ENCODE peak calls at places on chromosomes 12 and 14, in five cellular contexts. X is aorta, R is mesendoderm, S is psoas muscle, U is HCT116. V is an unnamed sample.

GRCh38 chr14:56821177-56821576 is 10.9 kb upstream of the OTX2 start:
- DNase-seq in R (no peak), S (no peak), U (no peak), X (no peak), V (no peak)

GRCh38 chr14:37179896-37180502 is 7.6 kb upstream of the SLC25A21 start:
- DNase-seq in R (no peak), U (no peak), S (no peak), X (no peak), V (no peak)

GRCh38 chr12:110636516-110636915 is 22.6 kb downstream of the TCTN1 start:
- DNase-seq in X (no peak), U (no peak), S (no peak), R (no peak), V (no peak)

GRCh38 chr12:106254724-106255123 is 6.9 kb upstream of the CKAP4 start:
- DNase-seq in U (no peak), S (no peak), R (peak; percentile 65), X (no peak), V (no peak)

GRCh38 chr12:29299613-29300012 is 81.4 kb downstream of the ERGIC2 start:
- DNase-seq in S (no peak), U (no peak), X (no peak), R (no peak), V (no peak)

GRCh38 chr12:121774968-121775474 is 18.5 kb downstream of the RHOF start:
- DNase-seq in X (no peak), R (peak; percentile 81), S (no peak), U (no peak), V (no peak)

GRCh38 chr12:43241971-43242370 is 310.0 kb downstream of the ADAMTS20 start:
- DNase-seq in R (no peak), X (no peak), U (no peak), S (no peak), V (no peak)

GRCh38 chr12:109433618-109434017 is 43.5 kb downstream of the KCTD10 start:
- DNase-seq in U (no peak), X (no peak), S (peak; percentile 31), R (peak; percentile 36), V (peak; percentile 28)

GRCh38 chr12:14396071-14396470 is 30.6 kb downstream of the ATF7IP start:
- DNase-seq in S (no peak), R (no peak), X (no peak), U (no peak), V (no peak)

GRCh38 chr12:124480469-124481256 is 86.7 kb downstream of the NCOR2 start:
- DNase-seq in R (no peak), S (peak; percentile 61), X (no peak), U (no peak), V (peak; percentile 56)

GRCh38 chr12:92551853-92552397 is 150.9 kb upstream of the PLEKHG7 start:
- DNase-seq in S (no peak), U (no peak), R (peak; percentile 66), X (no peak), V (no peak)

GRCh38 chr14:93045965-93046695 is 69.6 kb downstream of the ITPK1 start:
- DNase-seq in R (no peak), X (no peak), U (peak; percentile 28), S (no peak), V (no peak)

GRCh38 chr14:93046696-93047050 is 69.1 kb downstream of the ITPK1 start:
- DNase-seq in U (no peak), S (no peak), R (no peak), X (no peak), V (peak; percentile 5)

GRCh38 chr14:93044601-93045000 is 71.1 kb downstream of the ITPK1 start:
- DNase-seq in U (no peak), X (peak; percentile 68), R (no peak), S (no peak), V (no peak)

GRCh38 chr14:93044116-93044515 is 71.6 kb downstream of the ITPK1 start:
- DNase-seq in S (no peak), R (peak; percentile 38), X (no peak), U (peak; percentile 15), V (no peak)

GRCh38 chr14:93045211-93045674 is 70.5 kb downstream of the ITPK1 start:
- DNase-seq in X (no peak), R (peak; percentile 87), S (no peak), U (no peak), V (no peak)
- H3K4me1 ChIP-seq in X (no peaks in the 10 kb centered on the region), R (peaks cover 13% of the 10 kb centered on the region), S (peaks cover 44% of the 10 kb centered on the region), U (peaks cover 90% of the 10 kb centered on the region), V (peaks cover 100% of the 10 kb centered on the region)

DNA sequence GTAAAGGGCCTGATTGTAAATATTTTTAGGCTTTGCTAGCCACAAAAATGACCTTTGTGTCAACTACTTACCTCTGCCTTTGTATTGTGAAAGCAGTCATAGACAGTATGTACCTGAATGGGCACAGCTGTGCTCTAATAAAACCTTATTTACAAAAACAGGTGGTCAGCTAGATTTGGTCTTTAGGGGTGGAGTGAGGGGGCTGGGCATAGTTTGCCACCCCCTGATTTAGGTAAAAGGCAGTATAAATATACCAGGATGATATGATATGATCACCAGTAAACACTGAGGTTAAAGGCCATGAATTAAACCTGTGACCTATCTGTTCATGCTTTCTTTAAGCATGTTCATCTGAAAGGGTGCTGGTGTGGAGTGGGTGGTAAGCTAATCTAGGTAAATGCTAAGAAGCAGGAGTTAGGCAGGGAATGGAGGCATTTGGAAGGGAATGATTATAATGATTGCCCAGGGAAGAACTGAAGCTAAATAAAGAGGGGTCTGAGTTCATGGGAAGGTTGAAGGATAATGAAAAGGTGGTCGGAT is 77.1 kb upstream of the BCAT1 start:
- DNase-seq in U (no peak), S (no peak), X (no peak), R (no peak), V (no peak)
- H3K27ac ChIP-seq in U (no peak overlapping the region), S (no peak overlapping the region), X (no peak overlapping the region), R (no peak overlapping the region), V (no peak overlapping the region)

DNA sequence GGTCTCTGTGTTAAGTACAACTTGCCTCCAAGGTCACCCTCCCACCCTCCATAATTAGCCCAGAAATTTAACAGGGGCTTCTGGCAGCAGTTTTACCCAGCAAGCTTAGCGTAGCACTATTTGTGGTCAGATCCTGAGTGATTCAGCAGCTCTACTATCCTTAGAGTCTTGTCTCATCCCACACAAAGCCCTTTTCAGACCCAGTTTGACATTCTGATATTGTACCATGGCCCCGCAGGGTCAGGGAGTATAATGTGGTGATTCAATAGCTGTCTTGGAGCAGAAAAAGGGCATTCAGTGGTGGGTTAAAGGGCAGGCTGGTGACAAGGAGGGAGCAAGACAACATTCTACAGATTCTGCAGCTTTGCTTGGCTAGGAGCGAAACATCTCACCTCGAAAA is 153.8 kb upstream of the DDHD1 start:
- DNase-seq in X (no peak), R (no peak), U (no peak), S (no peak), V (no peak)
- H3K4me3 ChIP-seq in X (no peak overlapping the region), R (no peak overlapping the region), U (no peak overlapping the region), S (peak overlapping the region; percentile 59), V (peak overlapping the region; percentile 57)

GRCh38 chr14:102819790-102820330 is 42.6 kb downstream of the TRAF3 start:
- DNase-seq in S (no peak), X (no peak), R (no peak), U (no peak), V (no peak)

GRCh38 chr14:102817318-102817717 is 40.1 kb downstream of the TRAF3 start:
- DNase-seq in R (no peak), X (no peak), S (no peak), U (no peak), V (no peak)

GRCh38 chr14:102821252-102821651 is 44.0 kb downstream of the TRAF3 start:
- DNase-seq in R (no peak), S (no peak), U (no peak), X (no peak), V (no peak)

GRCh38 chr14:102817942-102818940 is 41.0 kb downstream of the TRAF3 start:
- DNase-seq in R (no peak), U (no peak), S (no peak), X (no peak), V (no peak)

GRCh38 chr14:102819176-102819628 is 42.0 kb downstream of the TRAF3 start:
- DNase-seq in R (no peak), U (no peak), X (no peak), S (no peak), V (no peak)
- H3K4me1 ChIP-seq in R (peaks cover 2% of the 10 kb centered on the region), U (peaks cover 14% of the 10 kb centered on the region), X (no peaks in the 10 kb centered on the region), S (peaks cover 10% of the 10 kb centered on the region), V (no peaks in the 10 kb centered on the region)

V was measured in left ventricle myocardium inferior.